ENCODE peak calls at places on chromosomes 13 and 19, in eight cellular contexts. U is fibroblast of lung, R is endothelial cell of umbilical vein, Z is IMR-90, F is WTC11, D is fibroblast of mammary gland, W is GM23338, H is mucosa of descending colon. I is an unnamed sample.

GRCh38 chr19:19488041-19488874 is 27.1 kb downstream of the TSSK6 start:
- DNase-seq in D (peak; percentile 13), R (peak; percentile 47), F (no peak), Z (no peak), H (peak; percentile 71), W (peak; percentile 45), U (peak; percentile 14), I (no peak)

GRCh38 chr13:107450931-107451330 is 764.4 kb downstream of the LIG4 start:
- DNase-seq in H (no peak), F (no peak), W (no peak), R (peak; percentile 99), U (peak; percentile 99), D (peak; percentile 79), Z (peak; percentile 99), I (peak; percentile 4)

GRCh38 chr19:11381535-11382369 is 2.4 kb downstream of the EPOR start:
- DNase-seq in H (peak; percentile 76), D (peak; percentile 93), W (peak; percentile 96), Z (peak; percentile 88), R (peak; percentile 81), F (peak; percentile 89), U (peak; percentile 85), I (peak; percentile 95)

GRCh38 chr13:89880201-89880600 is 1467.3 kb upstream of the MIR17HG start:
- DNase-seq in Z (no peak), R (no peak), D (no peak), F (no peak), U (no peak), H (no peak), W (no peak), I (no peak)

GRCh38 chr13:90622547-90622946 is 724.9 kb upstream of the MIR17HG start:
- DNase-seq in H (no peak), Z (no peak), R (no peak), U (peak; percentile 66), D (peak; percentile 15), F (no peak), W (no peak), I (no peak)

GRCh38 chr19:9818175-9818733 is 625 bp downstream of the FBXL12 start:
- DNase-seq in U (no peak), R (peak; percentile 10), H (no peak), W (no peak), Z (no peak), D (no peak), F (no peak), I (no peak)

GRCh38 chr13:52155177-52155576 is 4.2 kb downstream of the NEK3 start:
- DNase-seq in D (no peak), Z (no peak), H (no peak), W (no peak), R (no peak), F (no peak), U (no peak), I (no peak)

GRCh38 chr13:57724486-57725272 is 93.1 kb downstream of the PCDH17 start:
- DNase-seq in W (peak; percentile 22), D (no peak), Z (no peak), U (no peak), F (peak; percentile 10), R (no peak), H (no peak), I (no peak)

GRCh38 chr19:48964205-48965032 is 690 bp upstream of the FTL start:
- DNase-seq in F (peak; percentile 54), H (peak; percentile 48), Z (peak; percentile 44), D (peak; percentile 59), U (peak; percentile 43), R (no peak), W (peak; percentile 82), I (no peak)

GRCh38 chr19:19155495-19156219 is 14.4 kb downstream of the MEF2B start:
- DNase-seq in D (no peak), F (no peak), U (no peak), R (no peak), Z (no peak), W (no peak), H (no peak), I (no peak)

GRCh38 chr13:66803759-66804456 is 426.2 kb downstream of the PCDH9 start:
- DNase-seq in F (no peak), R (no peak), D (peak; percentile 38), W (no peak), H (no peak), U (no peak), Z (peak; percentile 2), I (no peak)

GRCh38 chr13:52980695-52981094 is 47.9 kb upstream of the OLFM4 start:
- DNase-seq in U (no peak), H (no peak), F (no peak), R (no peak), Z (no peak), W (no peak), D (no peak), I (no peak)

GRCh38 chr13:111178417-111178816 is 63.3 kb downstream of the ARHGEF7 start:
- DNase-seq in W (no peak), H (no peak), F (no peak), Z (no peak), R (no peak), U (peak; percentile 20), D (no peak), I (no peak)

GRCh38 chr13:37618554-37618953 is 20.0 kb upstream of the POSTN start:
- DNase-seq in U (peak; percentile 92), D (peak; percentile 70), H (no peak), R (peak; percentile 14), Z (peak; percentile 84), F (no peak), W (no peak), I (no peak)

GRCh38 chr13:75321084-75321483 is 160.9 kb downstream of the TBC1D4 start:
- DNase-seq in U (no peak), D (no peak), Z (no peak), W (no peak), H (no peak), F (no peak), R (no peak), I (no peak)

GRCh38 chr19:18493440-18494266 is 28.2 kb downstream of the ELL start:
- DNase-seq in W (no peak), H (no peak), R (no peak), U (no peak), Z (no peak), F (no peak), D (no peak), I (no peak)

GRCh38 chr13:38844581-38844980 is 146.1 kb downstream of the STOML3 start:
- DNase-seq in W (no peak), U (no peak), D (no peak), Z (no peak), H (no peak), R (no peak), F (no peak), I (no peak)

DNA sequence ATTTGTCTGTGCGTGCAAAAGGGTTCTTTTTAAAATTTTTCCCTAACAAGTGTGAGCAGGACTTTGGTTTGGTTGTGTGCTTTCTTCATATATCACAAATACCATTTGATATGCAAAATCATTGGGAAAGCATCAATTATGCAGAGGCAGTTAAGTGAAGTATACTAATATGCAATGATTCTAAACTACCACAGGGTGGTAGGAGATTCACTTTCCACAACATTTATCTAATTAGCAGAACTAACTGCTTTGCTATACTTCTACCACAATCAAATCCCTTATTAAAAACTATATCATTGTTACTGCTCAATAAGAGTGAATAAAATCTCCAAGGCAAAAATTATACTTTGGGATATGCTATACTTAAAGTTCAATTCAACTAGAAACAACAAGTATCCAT is 2738.9 kb upstream of the PCDH20 start:
- DNase-seq in W (peak; percentile 16), U (peak; percentile 34), F (no peak), R (peak; percentile 69), Z (peak; percentile 40), D (peak; percentile 17), H (no peak), I (no peak)
- TF ChIP-seq CTCF in W (peak; percentile 34), U (peak; percentile 31), F (no peak), R (peak; percentile 30), Z (peak; percentile 51), D (peak; percentile 13), H (no peak), I (no peak)

GRCh38 chr19:1851581-1852293 is 3.5 kb upstream of the REXO1 start:
- DNase-seq in H (peak; percentile 61), F (no peak), W (peak; percentile 76), D (no peak), U (no peak), Z (no peak), R (no peak), I (peak; percentile 80)

GRCh38 chr19:1852294-1852646 is 4.0 kb upstream of the REXO1 start:
- DNase-seq in D (no peak), W (no peak), H (peak; percentile 46), R (no peak), F (no peak), Z (no peak), U (no peak), I (peak; percentile 62)

GRCh38 chr19:1849999-1850398 is 1.7 kb upstream of the REXO1 start:
- DNase-seq in U (no peak), F (no peak), D (no peak), H (no peak), Z (no peak), R (no peak), W (no peak), I (no peak)

GRCh38 chr19:1852729-1853128 is 4.4 kb upstream of the REXO1 start:
- DNase-seq in U (no peak), Z (no peak), F (no peak), R (no peak), W (no peak), D (no peak), H (no peak), I (no peak)

GRCh38 chr19:1850809-1851544 is 2.7 kb upstream of the REXO1 start:
- DNase-seq in U (no peak), H (peak; percentile 50), D (no peak), F (no peak), Z (no peak), R (no peak), W (peak; percentile 59), I (no peak)
- TF ChIP-seq CTCF in U (no peak), H (no peak), D (peak; percentile 19), F (no peak), Z (peak; percentile 4), R (no peak), W (peak; percentile 55), I (no peak)

DNA sequence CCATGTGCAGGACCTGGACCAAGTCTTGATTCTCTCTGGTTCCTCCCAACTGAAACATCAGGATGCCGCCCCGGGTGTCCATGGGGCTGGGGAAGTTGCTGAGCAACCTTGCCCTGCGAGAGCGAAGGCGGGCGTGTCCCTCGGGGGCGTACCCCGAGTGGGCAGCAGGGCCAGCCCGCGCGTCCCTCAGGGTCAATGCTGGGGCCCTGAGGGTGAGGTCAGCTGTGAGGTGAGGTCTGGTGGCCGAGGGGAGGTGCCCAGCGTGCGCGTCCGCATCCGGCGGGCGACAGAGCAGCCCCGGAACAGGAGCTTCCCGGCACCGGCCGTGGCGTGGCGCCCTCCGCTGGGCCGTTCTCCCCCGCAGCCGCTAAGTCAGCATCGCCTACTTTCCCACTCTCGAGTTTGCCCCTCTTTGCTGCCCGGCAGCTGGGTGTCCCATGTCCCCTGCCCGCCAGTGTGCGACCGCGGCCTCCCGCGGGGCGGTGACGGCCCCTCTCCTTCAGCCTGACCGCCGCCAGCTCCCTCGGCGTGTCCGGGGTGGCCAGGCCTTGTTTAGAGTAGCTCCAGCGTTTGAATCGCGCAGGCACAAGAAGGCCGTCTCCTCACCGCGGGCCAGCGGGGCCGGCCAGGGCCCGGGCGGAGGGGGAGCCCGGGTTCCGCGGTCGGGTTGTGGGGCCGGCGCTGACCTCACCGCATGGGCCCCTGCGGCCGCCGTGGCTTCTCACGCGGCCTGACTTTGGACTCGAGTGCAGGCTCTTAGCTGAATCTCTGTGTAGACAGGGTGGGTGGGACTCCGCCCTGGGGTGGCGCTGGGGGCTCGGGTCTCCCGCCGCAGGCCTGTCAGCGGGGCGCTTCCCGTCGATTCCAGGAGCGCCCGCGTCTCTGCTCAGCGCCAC is 33.0 kb downstream of the GJA3 start:
- DNase-seq in U (peak; percentile 66), F (peak; percentile 64), D (peak; percentile 40), H (peak; percentile 80), Z (peak; percentile 16), R (peak; percentile 38), W (peak; percentile 68), I (peak; percentile 58)
- TF ChIP-seq CTCF in U (peak; percentile 40), F (no peak), D (peak; percentile 26), H (peak; percentile 31), Z (peak; percentile 15), R (peak; percentile 56), W (peak; percentile 43), I (peak; percentile 30)

GRCh38 chr19:41434450-41434849 is 5.3 kb downstream of the DMAC2 start:
- DNase-seq in W (no peak), U (no peak), H (no peak), F (no peak), D (no peak), Z (no peak), R (no peak), I (no peak)
- TF ChIP-seq CTCF in W (no peak), U (no peak), H (no peak), F (no peak), D (no peak), Z (no peak), R (no peak), I (no peak)

I was measured in activated CD8-positive, alpha-beta T cell treated with anti-CD3 and anti-CD28 coated beads for 36 hours.